ENCODE peak calls at places on chromosomes 4 and X, in six cellular contexts. One of them, this sample, is unnamed.

GRCh38 chr4:106366026-106366425 is 2.6 kb downstream of the GIMD1 start:
- DNase-seq in AG04450: no peak
- DNase-seq in Caco-2: no peak
- DNase-seq in cardiac muscle cell: no peak
- DNase-seq in neural progenitor cell: no peak
- DNase-seq in brain microvascular endothelial cell: peak; percentile 28
- DNase-seq in this sample: peak; percentile 49

GRCh38 chrX:124507276-124507675 is 160.9 kb downstream of the SH2D1A start:
- DNase-seq in Caco-2: no peak
- DNase-seq in neural progenitor cell: no peak
- DNase-seq in cardiac muscle cell: no peak
- DNase-seq in brain microvascular endothelial cell: no peak
- DNase-seq in AG04450: no peak
- DNase-seq in this sample: no peak

GRCh38 chrX:45767021-45767491 is 566.4 kb upstream of the DIPK2B start:
- DNase-seq in Caco-2: no peak
- DNase-seq in cardiac muscle cell: no peak
- DNase-seq in AG04450: no peak
- DNase-seq in neural progenitor cell: no peak
- DNase-seq in brain microvascular endothelial cell: no peak
- DNase-seq in this sample: peak; percentile 71

GRCh38 chr4:73715659-73716058 is 24.7 kb upstream of the CXCL8 start:
- DNase-seq in cardiac muscle cell: no peak
- DNase-seq in Caco-2: no peak
- DNase-seq in brain microvascular endothelial cell: no peak
- DNase-seq in neural progenitor cell: no peak
- DNase-seq in AG04450: no peak
- DNase-seq in this sample: no peak

GRCh38 chr4:124060261-124060918 is 652.1 kb downstream of the ANKRD50 start:
- DNase-seq in brain microvascular endothelial cell: peak; percentile 31
- DNase-seq in neural progenitor cell: no peak
- DNase-seq in Caco-2: no peak
- DNase-seq in AG04450: no peak
- DNase-seq in cardiac muscle cell: peak; percentile 34
- DNase-seq in this sample: peak; percentile 77

GRCh38 chrX:119728487-119728886 is 29.9 kb upstream of the SOWAHD start:
- DNase-seq in cardiac muscle cell: no peak
- DNase-seq in brain microvascular endothelial cell: no peak
- DNase-seq in neural progenitor cell: peak; percentile 20
- DNase-seq in AG04450: no peak
- DNase-seq in Caco-2: peak; percentile 40
- DNase-seq in this sample: no peak

GRCh38 chr4:32094987-32095386 is 1374.8 kb downstream of the PCDH7 start:
- DNase-seq in AG04450: no peak
- DNase-seq in neural progenitor cell: no peak
- DNase-seq in cardiac muscle cell: no peak
- DNase-seq in brain microvascular endothelial cell: no peak
- DNase-seq in Caco-2: no peak
- DNase-seq in this sample: no peak

GRCh38 chrX:49838374-49838773 is 9.3 kb downstream of the PAGE4 start:
- DNase-seq in AG04450: no peak
- DNase-seq in brain microvascular endothelial cell: peak; percentile 4
- DNase-seq in neural progenitor cell: peak; percentile 50
- DNase-seq in cardiac muscle cell: peak; percentile 22
- DNase-seq in Caco-2: peak; percentile 49
- DNase-seq in this sample: peak; percentile 31

GRCh38 chrX:17014216-17014615 is 67.8 kb downstream of the REPS2 start:
- DNase-seq in Caco-2: no peak
- DNase-seq in brain microvascular endothelial cell: no peak
- DNase-seq in neural progenitor cell: no peak
- DNase-seq in cardiac muscle cell: no peak
- DNase-seq in AG04450: no peak
- DNase-seq in this sample: no peak

GRCh38 chr4:181364504-181364903 is 878.7 kb upstream of the TENM3 start:
- DNase-seq in cardiac muscle cell: no peak
- DNase-seq in neural progenitor cell: no peak
- DNase-seq in brain microvascular endothelial cell: no peak
- DNase-seq in Caco-2: no peak
- DNase-seq in AG04450: no peak
- DNase-seq in this sample: no peak

GRCh38 chr4:143482753-143483362 is 30.6 kb upstream of the SMARCA5 start:
- DNase-seq in brain microvascular endothelial cell: peak; percentile 32
- DNase-seq in neural progenitor cell: peak; percentile 20
- DNase-seq in AG04450: peak; percentile 36
- DNase-seq in cardiac muscle cell: peak; percentile 41
- DNase-seq in Caco-2: peak; percentile 42
- DNase-seq in this sample: peak; percentile 82

GRCh38 chrX:43357741-43358140 is 298.4 kb upstream of the MAOA start:
- DNase-seq in Caco-2: no peak
- DNase-seq in brain microvascular endothelial cell: no peak
- DNase-seq in cardiac muscle cell: no peak
- DNase-seq in AG04450: no peak
- DNase-seq in neural progenitor cell: no peak
- DNase-seq in this sample: no peak

GRCh38 chr4:150582881-150583286 is 933 bp downstream of the MAB21L2 start:
- DNase-seq in brain microvascular endothelial cell: peak; percentile 24
- DNase-seq in Caco-2: no peak
- DNase-seq in cardiac muscle cell: peak; percentile 47
- DNase-seq in neural progenitor cell: peak; percentile 72
- DNase-seq in AG04450: no peak
- DNase-seq in this sample: peak; percentile 52

GRCh38 chr4:99159699-99160098 is 15.6 kb upstream of the ADH4 start:
- DNase-seq in Caco-2: no peak
- DNase-seq in neural progenitor cell: no peak
- DNase-seq in cardiac muscle cell: no peak
- DNase-seq in AG04450: no peak
- DNase-seq in brain microvascular endothelial cell: no peak
- DNase-seq in this sample: no peak

GRCh38 chr4:128861856-128862518 is 52.5 kb downstream of the JADE1 start:
- DNase-seq in brain microvascular endothelial cell: no peak
- DNase-seq in Caco-2: no peak
- DNase-seq in cardiac muscle cell: no peak
- DNase-seq in AG04450: no peak
- DNase-seq in neural progenitor cell: no peak
- DNase-seq in this sample: no peak

GRCh38 chrX:13469963-13470679 is 99.3 kb upstream of the EGFL6 start:
- DNase-seq in brain microvascular endothelial cell: peak; percentile 6
- DNase-seq in neural progenitor cell: no peak
- DNase-seq in AG04450: no peak
- DNase-seq in cardiac muscle cell: no peak
- DNase-seq in Caco-2: no peak
- DNase-seq in this sample: no peak

GRCh38 chr4:128600410-128600809 is 209.1 kb upstream of the JADE1 start:
- DNase-seq in Caco-2: no peak
- DNase-seq in neural progenitor cell: no peak
- DNase-seq in brain microvascular endothelial cell: no peak
- DNase-seq in cardiac muscle cell: no peak
- DNase-seq in AG04450: no peak
- DNase-seq in this sample: peak; percentile 46

GRCh38 chr4:84224522-84224921 is 274.6 kb downstream of the NKX6-1 start:
- DNase-seq in neural progenitor cell: peak; percentile 38
- DNase-seq in cardiac muscle cell: no peak
- DNase-seq in brain microvascular endothelial cell: no peak
- DNase-seq in AG04450: no peak
- DNase-seq in Caco-2: no peak
- DNase-seq in this sample: no peak

GRCh38 chr4:4338632-4339031 is 48.3 kb upstream of the NSG1 start:
- DNase-seq in brain microvascular endothelial cell: no peak
- DNase-seq in neural progenitor cell: no peak
- DNase-seq in cardiac muscle cell: no peak
- DNase-seq in AG04450: no peak
- DNase-seq in Caco-2: no peak
- DNase-seq in this sample: no peak

GRCh38 chrX:40465735-40466551 is 114.8 kb upstream of the ATP6AP2 start:
- DNase-seq in cardiac muscle cell: no peak
- DNase-seq in Caco-2: no peak
- DNase-seq in brain microvascular endothelial cell: no peak
- DNase-seq in neural progenitor cell: no peak
- DNase-seq in AG04450: no peak
- DNase-seq in this sample: no peak

GRCh38 chr4:123977623-123978022 is 581.0 kb downstream of the SPRY1 start:
- DNase-seq in brain microvascular endothelial cell: no peak
- DNase-seq in cardiac muscle cell: no peak
- DNase-seq in AG04450: no peak
- DNase-seq in neural progenitor cell: peak; percentile 64
- DNase-seq in Caco-2: no peak
- DNase-seq in this sample: no peak

GRCh38 chrX:39195156-39195555 is 393.9 kb downstream of the MID1IP1 start:
- DNase-seq in AG04450: no peak
- DNase-seq in neural progenitor cell: no peak
- DNase-seq in cardiac muscle cell: peak; percentile 31
- DNase-seq in brain microvascular endothelial cell: no peak
- DNase-seq in Caco-2: no peak
- DNase-seq in this sample: no peak

GRCh38 chrX:133415276-133416105 is at the start of gene GPC4:
- DNase-seq in brain microvascular endothelial cell: peak; percentile 6
- DNase-seq in cardiac muscle cell: peak; percentile 89
- DNase-seq in Caco-2: peak; percentile 59
- DNase-seq in neural progenitor cell: peak; percentile 74
- DNase-seq in AG04450: no peak
- DNase-seq in this sample: peak; percentile 41

GRCh38 chr4:56817840-56818491 is 3.5 kb downstream of the SPINK2 start:
- DNase-seq in brain microvascular endothelial cell: no peak
- DNase-seq in neural progenitor cell: no peak
- DNase-seq in AG04450: no peak
- DNase-seq in cardiac muscle cell: no peak
- DNase-seq in Caco-2: no peak
- DNase-seq in this sample: no peak

GRCh38 chr4:63049726-63050125 is 1359.5 kb downstream of the TECRL start:
- DNase-seq in brain microvascular endothelial cell: no peak
- DNase-seq in cardiac muscle cell: peak; percentile 2
- DNase-seq in AG04450: no peak
- DNase-seq in Caco-2: no peak
- DNase-seq in neural progenitor cell: no peak
- DNase-seq in this sample: no peak

GRCh38 chr4:151356510-151356909 is 31.1 kb upstream of the SH3D19 start:
- DNase-seq in AG04450: no peak
- DNase-seq in neural progenitor cell: no peak
- DNase-seq in Caco-2: no peak
- DNase-seq in brain microvascular endothelial cell: peak; percentile 35
- DNase-seq in cardiac muscle cell: no peak
- DNase-seq in this sample: peak; percentile 10

GRCh38 chr4:83905952-83906351 is 370.0 kb downstream of the GPAT3 start:
- DNase-seq in cardiac muscle cell: peak; percentile 13
- DNase-seq in neural progenitor cell: peak; percentile 77
- DNase-seq in Caco-2: peak; percentile 38
- DNase-seq in brain microvascular endothelial cell: no peak
- DNase-seq in AG04450: no peak
- DNase-seq in this sample: no peak

GRCh38 chr4:140057693-140058092 is 96.3 kb downstream of the MAML3 start:
- DNase-seq in Caco-2: no peak
- DNase-seq in AG04450: no peak
- DNase-seq in neural progenitor cell: no peak
- DNase-seq in brain microvascular endothelial cell: no peak
- DNase-seq in cardiac muscle cell: no peak
- DNase-seq in this sample: no peak

GRCh38 chr4:184983660-184984356 is 34.5 kb upstream of the HELT start:
- DNase-seq in Caco-2: peak; percentile 74
- DNase-seq in AG04450: no peak
- DNase-seq in neural progenitor cell: peak; percentile 73
- DNase-seq in cardiac muscle cell: peak; percentile 39
- DNase-seq in brain microvascular endothelial cell: peak; percentile 27
- DNase-seq in this sample: peak; percentile 82

GRCh38 chr4:39181520-39181904 is 817 bp upstream of the WDR19 start:
- DNase-seq in neural progenitor cell: no peak
- DNase-seq in cardiac muscle cell: no peak
- DNase-seq in Caco-2: no peak
- DNase-seq in AG04450: no peak
- DNase-seq in brain microvascular endothelial cell: no peak
- DNase-seq in this sample: no peak

GRCh38 chr4:1511441-1512041 is 105.3 kb upstream of the NKX1-1 start:
- DNase-seq in brain microvascular endothelial cell: peak; percentile 49
- DNase-seq in Caco-2: peak; percentile 23
- DNase-seq in AG04450: no peak
- DNase-seq in cardiac muscle cell: no peak
- DNase-seq in neural progenitor cell: no peak
- DNase-seq in this sample: peak; percentile 90

GRCh38 chrX:144916785-144917184 is 330.5 kb upstream of the SPANXN1 start:
- DNase-seq in AG04450: no peak
- DNase-seq in Caco-2: no peak
- DNase-seq in cardiac muscle cell: no peak
- DNase-seq in brain microvascular endothelial cell: no peak
- DNase-seq in neural progenitor cell: peak; percentile 2
- DNase-seq in this sample: no peak

GRCh38 chr4:158013858-158014257 is 159.0 kb downstream of the GASK1B start:
- DNase-seq in brain microvascular endothelial cell: peak; percentile 59
- DNase-seq in AG04450: no peak
- DNase-seq in Caco-2: no peak
- DNase-seq in cardiac muscle cell: no peak
- DNase-seq in neural progenitor cell: no peak
- DNase-seq in this sample: peak; percentile 76

GRCh38 chr4:188986271-188986689 is 847.0 kb downstream of the TRIML1 start:
- DNase-seq in AG04450: peak; percentile 89
- DNase-seq in cardiac muscle cell: no peak
- DNase-seq in neural progenitor cell: no peak
- DNase-seq in brain microvascular endothelial cell: peak; percentile 57
- DNase-seq in Caco-2: no peak
- DNase-seq in this sample: peak; percentile 73
- H3K4me3 ChIP-seq in AG04450: no peak overlapping the region
- H3K4me3 ChIP-seq in cardiac muscle cell: no peak overlapping the region
- H3K4me3 ChIP-seq in neural progenitor cell: no peak overlapping the region
- H3K4me3 ChIP-seq in brain microvascular endothelial cell: no peak overlapping the region
- H3K4me3 ChIP-seq in Caco-2: no peak overlapping the region
- H3K4me3 ChIP-seq in this sample: no peak overlapping the region

GRCh38 chr4:13545394-13545808 is 1.1 kb upstream of the NKX3-2 start:
- DNase-seq in neural progenitor cell: no peak
- DNase-seq in Caco-2: no peak
- DNase-seq in brain microvascular endothelial cell: no peak
- DNase-seq in cardiac muscle cell: no peak
- DNase-seq in AG04450: no peak
- DNase-seq in this sample: no peak
- TF ChIP-seq CTCF in neural progenitor cell: no peak
- TF ChIP-seq CTCF in Caco-2: no peak
- TF ChIP-seq CTCF in brain microvascular endothelial cell: no peak
- TF ChIP-seq CTCF in cardiac muscle cell: no peak
- TF ChIP-seq CTCF in AG04450: no peak
- TF ChIP-seq CTCF in this sample: no peak

DNA sequence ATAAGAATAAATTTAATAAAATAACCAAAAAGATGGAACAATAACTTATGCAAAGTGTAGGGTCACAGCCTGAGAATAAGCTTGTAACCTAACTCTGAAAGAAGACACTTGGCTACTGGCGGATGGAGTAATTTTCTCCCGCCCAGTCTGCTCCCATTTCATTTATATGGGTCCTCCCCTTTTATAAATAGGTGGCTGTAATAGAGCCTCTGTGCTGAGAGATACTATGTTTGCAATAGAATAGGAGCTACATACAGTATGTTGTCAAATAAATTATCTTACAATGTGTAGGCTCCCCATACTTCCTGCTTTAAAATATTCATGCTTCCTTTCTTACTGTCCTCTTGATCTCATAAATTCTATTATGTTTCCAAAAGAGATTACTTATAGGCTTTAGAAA is 28.2 kb upstream of the RPS6KA3 start:
- DNase-seq in cardiac muscle cell: no peak
- DNase-seq in Caco-2: no peak
- DNase-seq in brain microvascular endothelial cell: no peak
- DNase-seq in neural progenitor cell: no peak
- DNase-seq in AG04450: no peak
- DNase-seq in this sample: no peak
- H3K4me3 ChIP-seq in cardiac muscle cell: no peak overlapping the region
- H3K4me3 ChIP-seq in Caco-2: no peak overlapping the region
- H3K4me3 ChIP-seq in brain microvascular endothelial cell: no peak overlapping the region
- H3K4me3 ChIP-seq in neural progenitor cell: no peak overlapping the region
- H3K4me3 ChIP-seq in AG04450: no peak overlapping the region
- H3K4me3 ChIP-seq in this sample: no peak overlapping the region

GRCh38 chr4:134327274-134328122 is 125.9 kb upstream of the PABPC4L start:
- DNase-seq in cardiac muscle cell: no peak
- DNase-seq in neural progenitor cell: no peak
- DNase-seq in brain microvascular endothelial cell: no peak
- DNase-seq in Caco-2: no peak
- DNase-seq in AG04450: no peak
- DNase-seq in this sample: no peak
- TF ChIP-seq CTCF in cardiac muscle cell: no peak
- TF ChIP-seq CTCF in neural progenitor cell: no peak
- TF ChIP-seq CTCF in brain microvascular endothelial cell: no peak
- TF ChIP-seq CTCF in Caco-2: no peak
- TF ChIP-seq CTCF in AG04450: no peak
- TF ChIP-seq CTCF in this sample: no peak